ENCODE peak calls at places on chromosomes 1 and 21, in five cellular contexts. One of them, this sample, is unnamed.

GRCh38 chr1:219442575-219442974 is 170.3 kb downstream of the ZC3H11B start:
- DNase-seq in neuronal stem cell: no peak
- DNase-seq in mesenchymal stem cell: peak; percentile 8
- DNase-seq in H1: no peak
- DNase-seq in trophoblast cell: no peak
- DNase-seq in this sample: peak; percentile 73

GRCh38 chr1:64392109-64392508 is 77.8 kb upstream of the CACHD1 start:
- DNase-seq in neuronal stem cell: peak; percentile 9
- DNase-seq in mesenchymal stem cell: no peak
- DNase-seq in H1: no peak
- DNase-seq in trophoblast cell: no peak
- DNase-seq in this sample: no peak

GRCh38 chr21:38126677-38127271 is 130.0 kb upstream of the KCNJ15 start:
- DNase-seq in neuronal stem cell: peak; percentile 48
- DNase-seq in mesenchymal stem cell: peak; percentile 46
- DNase-seq in H1: no peak
- DNase-seq in trophoblast cell: peak; percentile 87
- DNase-seq in this sample: peak; percentile 33

GRCh38 chr1:231497629-231498152 is 30.8 kb upstream of the TSNAX start:
- DNase-seq in neuronal stem cell: no peak
- DNase-seq in mesenchymal stem cell: no peak
- DNase-seq in H1: no peak
- DNase-seq in trophoblast cell: peak; percentile 64
- DNase-seq in this sample: no peak

GRCh38 chr1:172966844-172967540 is 83.7 kb downstream of the TNFSF18 start:
- DNase-seq in neuronal stem cell: no peak
- DNase-seq in mesenchymal stem cell: no peak
- DNase-seq in H1: no peak
- DNase-seq in trophoblast cell: no peak
- DNase-seq in this sample: peak; percentile 64

GRCh38 chr1:7783178-7783711 is 846 bp upstream of the PER3 start:
- DNase-seq in neuronal stem cell: no peak
- DNase-seq in mesenchymal stem cell: peak; percentile 67
- DNase-seq in H1: no peak
- DNase-seq in trophoblast cell: peak; percentile 44
- DNase-seq in this sample: peak; percentile 24

GRCh38 chr1:158087320-158087927 is 93.3 kb upstream of the CD1D start:
- DNase-seq in neuronal stem cell: peak; percentile 80
- DNase-seq in mesenchymal stem cell: peak; percentile 87
- DNase-seq in H1: peak; percentile 63
- DNase-seq in trophoblast cell: peak; percentile 55
- DNase-seq in this sample: peak; percentile 77

GRCh38 chr21:42705346-42705745 is 51.9 kb downstream of the PDE9A start:
- DNase-seq in neuronal stem cell: no peak
- DNase-seq in mesenchymal stem cell: no peak
- DNase-seq in H1: no peak
- DNase-seq in trophoblast cell: no peak
- DNase-seq in this sample: no peak

GRCh38 chr1:151612506-151613274 is 840 bp downstream of the SNX27 start:
- DNase-seq in neuronal stem cell: no peak
- DNase-seq in mesenchymal stem cell: peak; percentile 54
- DNase-seq in H1: no peak
- DNase-seq in trophoblast cell: no peak
- DNase-seq in this sample: no peak

GRCh38 chr1:203325004-203325417 is 19.7 kb downstream of the BTG2 start:
- DNase-seq in neuronal stem cell: peak; percentile 84
- DNase-seq in mesenchymal stem cell: no peak
- DNase-seq in H1: no peak
- DNase-seq in trophoblast cell: no peak
- DNase-seq in this sample: no peak
- H3K14ac ChIP-seq in neuronal stem cell: no peak overlapping the region
- H3K14ac ChIP-seq in mesenchymal stem cell: peak overlapping the region; percentile 22
- H3K14ac ChIP-seq in H1: no peak overlapping the region
- H3K14ac ChIP-seq in trophoblast cell: no peak overlapping the region
- H3K14ac ChIP-seq in this sample: no peak overlapping the region

GRCh38 chr21:41507521-41508414 is at the start of gene TMPRSS2:
- DNase-seq in neuronal stem cell: peak; percentile 30
- DNase-seq in mesenchymal stem cell: no peak
- DNase-seq in H1: no peak
- DNase-seq in trophoblast cell: peak; percentile 28
- DNase-seq in this sample: no peak

GRCh38 chr21:41504030-41504429 is 3.9 kb downstream of the TMPRSS2 start:
- DNase-seq in neuronal stem cell: no peak
- DNase-seq in mesenchymal stem cell: no peak
- DNase-seq in H1: no peak
- DNase-seq in trophoblast cell: no peak
- DNase-seq in this sample: no peak

GRCh38 chr21:41508415-41509205 is 652 bp upstream of the TMPRSS2 start:
- DNase-seq in neuronal stem cell: no peak
- DNase-seq in mesenchymal stem cell: no peak
- DNase-seq in H1: no peak
- DNase-seq in trophoblast cell: no peak
- DNase-seq in this sample: no peak

GRCh38 chr21:41506526-41507520 is 1.1 kb downstream of the TMPRSS2 start:
- DNase-seq in neuronal stem cell: peak; percentile 27
- DNase-seq in mesenchymal stem cell: peak; percentile 3
- DNase-seq in H1: no peak
- DNase-seq in trophoblast cell: peak; percentile 46
- DNase-seq in this sample: no peak

GRCh38 chr21:41506005-41506404 is 2.0 kb downstream of the TMPRSS2 start:
- DNase-seq in neuronal stem cell: no peak
- DNase-seq in mesenchymal stem cell: no peak
- DNase-seq in H1: no peak
- DNase-seq in trophoblast cell: no peak
- DNase-seq in this sample: no peak
- H3K4me3 ChIP-seq in neuronal stem cell: no peak overlapping the region
- H3K4me3 ChIP-seq in mesenchymal stem cell: no peak overlapping the region
- H3K4me3 ChIP-seq in H1: peak overlapping the region; percentile 62
- H3K4me3 ChIP-seq in trophoblast cell: no peak overlapping the region
- H3K4me3 ChIP-seq in this sample: no peak overlapping the region

DNA sequence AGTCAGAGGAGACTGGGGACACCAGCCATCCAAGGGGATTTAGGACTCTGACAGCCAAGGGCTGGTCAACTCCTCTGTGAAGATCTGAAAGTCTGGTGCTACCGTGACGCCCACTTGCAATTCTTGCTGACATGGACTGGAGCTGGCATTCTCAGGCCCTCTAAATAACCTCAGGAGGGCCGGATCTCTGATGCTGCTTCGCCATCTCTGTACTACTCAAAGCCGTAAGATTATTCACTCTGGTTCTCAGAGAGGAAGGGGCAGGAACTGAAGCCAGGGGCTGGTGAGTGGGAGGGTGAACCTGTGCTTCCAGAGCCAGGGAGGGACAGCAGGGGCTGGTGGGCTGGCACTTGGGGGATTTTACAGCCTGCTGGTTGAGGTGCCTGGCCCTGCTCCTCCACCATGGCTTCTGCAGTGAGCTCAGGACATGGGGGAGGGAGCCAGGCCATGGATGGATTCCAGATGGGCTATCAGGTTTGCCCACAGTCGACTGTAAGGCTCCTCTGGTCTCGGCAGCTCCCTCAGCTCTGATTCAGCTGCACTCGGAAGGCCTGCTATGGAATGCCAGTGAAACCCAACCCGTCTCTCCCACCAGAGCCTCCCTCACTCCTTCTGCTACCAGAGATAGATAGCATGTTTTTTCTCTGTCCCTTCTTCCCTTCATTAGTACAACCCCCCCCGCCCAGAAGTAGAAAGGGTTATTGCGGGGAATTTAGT is 84.5 kb downstream of the PLXNA2 start:
- DNase-seq in neuronal stem cell: no peak
- DNase-seq in mesenchymal stem cell: peak; percentile 76
- DNase-seq in H1: no peak
- DNase-seq in trophoblast cell: no peak
- DNase-seq in this sample: peak; percentile 82
- H3K14ac ChIP-seq in neuronal stem cell: no peak overlapping the region
- H3K14ac ChIP-seq in mesenchymal stem cell: peak overlapping the region; percentile 44
- H3K14ac ChIP-seq in H1: no peak overlapping the region
- H3K14ac ChIP-seq in trophoblast cell: peak overlapping the region; percentile 32
- H3K14ac ChIP-seq in this sample: peak overlapping the region; percentile 52

GRCh38 chr1:27528701-27529637 is 39.0 kb upstream of the WASF2 start:
- DNase-seq in neuronal stem cell: no peak
- DNase-seq in mesenchymal stem cell: peak; percentile 77
- DNase-seq in H1: no peak
- DNase-seq in trophoblast cell: peak; percentile 44
- DNase-seq in this sample: peak; percentile 79
- H3K4me3 ChIP-seq in neuronal stem cell: peak overlapping the region; percentile 72
- H3K4me3 ChIP-seq in mesenchymal stem cell: peak overlapping the region; percentile 62
- H3K4me3 ChIP-seq in H1: peak overlapping the region; percentile 33
- H3K4me3 ChIP-seq in trophoblast cell: no peak overlapping the region
- H3K4me3 ChIP-seq in this sample: no peak overlapping the region

GRCh38 chr1:201606581-201606980 is 67.7 kb downstream of the NAV1 start:
- DNase-seq in neuronal stem cell: no peak
- DNase-seq in mesenchymal stem cell: no peak
- DNase-seq in H1: no peak
- DNase-seq in trophoblast cell: no peak
- DNase-seq in this sample: no peak
- H3K14ac ChIP-seq in neuronal stem cell: no peak overlapping the region
- H3K14ac ChIP-seq in mesenchymal stem cell: no peak overlapping the region
- H3K14ac ChIP-seq in H1: no peak overlapping the region
- H3K14ac ChIP-seq in trophoblast cell: no peak overlapping the region
- H3K14ac ChIP-seq in this sample: no peak overlapping the region

DNA sequence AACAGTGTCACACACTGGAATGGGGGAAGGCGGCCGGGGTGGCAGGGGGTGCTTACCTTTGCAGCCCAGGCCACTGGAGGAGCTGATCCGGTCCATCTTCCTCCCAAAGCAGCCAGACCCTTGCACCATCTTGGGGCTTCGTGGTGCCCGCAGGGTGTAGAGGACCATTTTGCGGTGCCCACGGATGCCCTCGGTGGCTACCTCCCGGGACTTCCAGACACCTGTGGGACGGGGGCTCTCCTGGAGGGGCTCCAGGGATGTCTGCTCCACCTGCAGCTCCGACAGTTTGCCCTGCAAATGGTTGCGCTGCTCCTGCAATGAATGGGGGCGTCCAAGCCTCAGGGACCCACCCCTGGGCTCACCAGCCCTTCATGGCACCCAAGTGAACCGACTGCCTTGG is 587 bp downstream of the NPPB start:
- DNase-seq in neuronal stem cell: no peak
- DNase-seq in mesenchymal stem cell: no peak
- DNase-seq in H1: no peak
- DNase-seq in trophoblast cell: no peak
- DNase-seq in this sample: no peak
- H3K4me3 ChIP-seq in neuronal stem cell: peak overlapping the region; percentile 3
- H3K4me3 ChIP-seq in mesenchymal stem cell: no peak overlapping the region
- H3K4me3 ChIP-seq in H1: no peak overlapping the region
- H3K4me3 ChIP-seq in trophoblast cell: peak overlapping the region; percentile 55
- H3K4me3 ChIP-seq in this sample: no peak overlapping the region

GRCh38 chr1:15847893-15848142 is 311 bp downstream of the SPEN start:
- DNase-seq in neuronal stem cell: no peak
- DNase-seq in mesenchymal stem cell: no peak
- DNase-seq in H1: no peak
- DNase-seq in trophoblast cell: no peak
- DNase-seq in this sample: no peak

GRCh38 chr1:15847100-15847892 is at the start of gene SPEN:
- DNase-seq in neuronal stem cell: peak; percentile 98
- DNase-seq in mesenchymal stem cell: peak; percentile 97
- DNase-seq in H1: peak; percentile 77
- DNase-seq in trophoblast cell: peak; percentile 100
- DNase-seq in this sample: peak; percentile 96

GRCh38 chr1:15848929-15849774 is 1.6 kb downstream of the SPEN start:
- DNase-seq in neuronal stem cell: peak; percentile 88
- DNase-seq in mesenchymal stem cell: peak; percentile 96
- DNase-seq in H1: no peak
- DNase-seq in trophoblast cell: peak; percentile 89
- DNase-seq in this sample: peak; percentile 82

GRCh38 chr1:15849775-15850449 is 2.4 kb downstream of the SPEN start:
- DNase-seq in neuronal stem cell: peak; percentile 69
- DNase-seq in mesenchymal stem cell: peak; percentile 86
- DNase-seq in H1: no peak
- DNase-seq in trophoblast cell: peak; percentile 85
- DNase-seq in this sample: peak; percentile 60

GRCh38 chr1:15848143-15848928 is 829 bp downstream of the SPEN start:
- DNase-seq in neuronal stem cell: no peak
- DNase-seq in mesenchymal stem cell: peak; percentile 59
- DNase-seq in H1: no peak
- DNase-seq in trophoblast cell: peak; percentile 60
- DNase-seq in this sample: peak; percentile 23
- H3K14ac ChIP-seq in neuronal stem cell: peak overlapping the region; percentile 71
- H3K14ac ChIP-seq in mesenchymal stem cell: peak overlapping the region; percentile 35
- H3K14ac ChIP-seq in H1: no peak overlapping the region
- H3K14ac ChIP-seq in trophoblast cell: peak overlapping the region; percentile 77
- H3K14ac ChIP-seq in this sample: peak overlapping the region; percentile 97

DNA sequence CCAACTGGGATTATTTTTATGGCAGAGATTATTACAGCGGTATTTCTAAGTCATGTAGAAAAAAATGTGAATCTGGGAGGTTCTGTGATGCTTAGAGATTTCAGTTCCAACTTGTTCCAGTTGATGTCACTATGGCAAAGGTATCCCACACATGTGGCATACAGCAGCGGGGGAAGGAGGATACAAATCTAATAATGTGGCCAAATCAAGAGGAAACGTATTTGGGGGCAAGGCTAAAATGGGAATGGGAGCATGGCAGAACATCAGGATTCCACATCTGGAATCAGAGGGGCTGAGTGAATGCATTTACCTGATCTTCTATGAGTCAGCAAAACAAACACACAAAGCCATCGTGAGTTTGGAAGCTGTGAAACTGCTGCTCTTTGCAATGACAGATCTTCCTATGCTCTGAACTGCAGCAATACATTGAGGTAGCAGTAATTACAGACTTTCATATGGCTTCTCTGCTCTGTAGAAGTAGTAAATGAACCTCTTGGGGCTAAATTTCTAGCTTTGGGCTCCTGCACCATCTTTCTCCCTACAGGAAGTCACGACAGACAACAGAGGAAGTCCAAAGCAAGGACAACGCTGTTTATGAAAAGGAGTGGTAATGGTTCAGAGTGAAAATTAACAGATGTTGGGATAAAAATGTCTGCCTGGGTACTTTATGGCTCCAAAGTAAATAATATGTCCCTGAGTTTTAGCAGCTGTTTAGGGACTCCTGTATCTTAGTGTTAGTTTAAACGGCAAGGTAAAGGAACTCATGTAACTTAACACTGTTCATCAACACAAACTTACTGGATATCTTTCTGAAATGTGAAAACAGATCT is 55.6 kb downstream of the GABPA start:
- DNase-seq in neuronal stem cell: peak; percentile 8
- DNase-seq in mesenchymal stem cell: peak; percentile 47
- DNase-seq in H1: no peak
- DNase-seq in trophoblast cell: peak; percentile 11
- DNase-seq in this sample: peak; percentile 41
- H3K4me3 ChIP-seq in neuronal stem cell: no peak overlapping the region
- H3K4me3 ChIP-seq in mesenchymal stem cell: peak overlapping the region; percentile 76
- H3K4me3 ChIP-seq in H1: no peak overlapping the region
- H3K4me3 ChIP-seq in trophoblast cell: no peak overlapping the region
- H3K4me3 ChIP-seq in this sample: peak overlapping the region; percentile 19

GRCh38 chr1:33143698-33144097 is 38.1 kb downstream of the TRIM62 start:
- DNase-seq in neuronal stem cell: no peak
- DNase-seq in mesenchymal stem cell: peak; percentile 88
- DNase-seq in H1: no peak
- DNase-seq in trophoblast cell: peak; percentile 90
- DNase-seq in this sample: peak; percentile 95
- H3K14ac ChIP-seq in neuronal stem cell: no peak overlapping the region
- H3K14ac ChIP-seq in mesenchymal stem cell: peak overlapping the region; percentile 93
- H3K14ac ChIP-seq in H1: no peak overlapping the region
- H3K14ac ChIP-seq in trophoblast cell: no peak overlapping the region
- H3K14ac ChIP-seq in this sample: peak overlapping the region; percentile 92